ENCODE peak calls at places on chromosomes 5 and 9, in eight cellular contexts. L, M, U, T, S, K, G and H are unnamed samples.

GRCh38 chr5:160262151-160262550 is 32.8 kb downstream of the FABP6 start:
- DNase-seq in G (no peak), M (no peak), K (no peak), U (no peak), T (no peak), L (no peak), S (no peak), H (no peak)

GRCh38 chr5:21806943-21807342 is 1046.2 kb downstream of the CDH12 start:
- DNase-seq in L (no peak), T (no peak), M (no peak), U (no peak), K (peak), G (peak), S (no peak), H (no peak)

GRCh38 chr9:115957571-115957970 is 196.0 kb upstream of the PAPPA start:
- DNase-seq in K (no peak), S (no peak), G (no peak), M (no peak), T (no peak), U (no peak), L (no peak), H (no peak)

GRCh38 chr5:33852327-33852726 is 39.5 kb downstream of the ADAMTS12 start:
- DNase-seq in T (no peak), L (no peak), M (no peak), U (no peak), S (no peak), G (no peak), K (no peak), H (no peak)

GRCh38 chr9:87147803-87148202 is 200.5 kb upstream of the GAS1 start:
- DNase-seq in M (no peak), L (no peak), U (no peak), G (no peak), K (no peak), S (peak), T (no peak), H (no peak)

GRCh38 chr9:33193818-33194217 is 26.7 kb upstream of the B4GALT1 start:
- DNase-seq in U (no peak), M (no peak), G (no peak), K (no peak), T (no peak), L (no peak), S (no peak), H (no peak)

GRCh38 chr5:128015978-128016377 is 67.6 kb upstream of the SLC12A2 start:
- DNase-seq in L (no peak), K (no peak), U (no peak), G (no peak), M (no peak), T (no peak), S (peak), H (peak)

GRCh38 chr5:167623354-167623753 is 668.1 kb upstream of the WWC1 start:
- DNase-seq in S (no peak), G (no peak), U (no peak), M (no peak), K (no peak), L (no peak), T (no peak), H (no peak)

GRCh38 chr5:179484201-179484600 is 66.2 kb upstream of the RUFY1 start:
- DNase-seq in M (no peak), S (no peak), G (no peak), K (no peak), T (no peak), U (no peak), L (no peak), H (no peak)

GRCh38 chr5:98041661-98042060 is 731.8 kb upstream of the RGMB start:
- DNase-seq in T (no peak), U (no peak), M (no peak), K (no peak), G (no peak), S (peak), L (no peak), H (peak)

GRCh38 chr5:7926296-7926695 is 57.3 kb downstream of the MTRR start:
- DNase-seq in U (no peak), S (no peak), T (no peak), M (no peak), K (peak), G (no peak), L (no peak), H (no peak)

GRCh38 chr9:76371901-76372300 is 22.3 kb downstream of the RFK start:
- DNase-seq in K (no peak), S (peak), U (no peak), M (no peak), L (no peak), T (no peak), G (peak), H (peak)

GRCh38 chr9:76162751-76163500 is 231.3 kb downstream of the RFK start:
- DNase-seq in T (no peak), U (no peak), G (no peak), M (no peak), L (no peak), S (no peak), K (peak), H (no peak)